ENCODE peak calls at places on chromosomes 4 and X, in five cellular contexts. One of them, this sample, is unnamed.

GRCh38 chr4:140049024-140049923 is 104.7 kb downstream of the MAML3 start:
- DNase-seq in NCI-H774: peak
- DNase-seq in neural crest cell: peak
- DNase-seq in stimulated activated CD4-positive, alpha-beta T cell treated with anti-CD3 and anti-CD28 coated beads, Interleukin-2, amount 100 ng/mL, for 48 hours: no peak
- DNase-seq in ELF-1: peak
- DNase-seq in this sample: peak

GRCh38 chr4:78720994-78721677 is 55.0 kb upstream of the BMP2K start:
- DNase-seq in ELF-1: peak
- DNase-seq in NCI-H774: no peak
- DNase-seq in neural crest cell: no peak
- DNase-seq in stimulated activated CD4-positive, alpha-beta T cell treated with anti-CD3 and anti-CD28 coated beads, Interleukin-2, amount 100 ng/mL, for 48 hours: peak
- DNase-seq in this sample: peak

GRCh38 chrX:132271330-132271729 is 52.1 kb upstream of the RAP2C start:
- DNase-seq in neural crest cell: no peak
- DNase-seq in NCI-H774: no peak
- DNase-seq in ELF-1: peak
- DNase-seq in stimulated activated CD4-positive, alpha-beta T cell treated with anti-CD3 and anti-CD28 coated beads, Interleukin-2, amount 100 ng/mL, for 48 hours: no peak
- DNase-seq in this sample: no peak

GRCh38 chr4:33959519-33959918 is 2284.8 kb downstream of the ARAP2 start:
- DNase-seq in neural crest cell: no peak
- DNase-seq in ELF-1: no peak
- DNase-seq in stimulated activated CD4-positive, alpha-beta T cell treated with anti-CD3 and anti-CD28 coated beads, Interleukin-2, amount 100 ng/mL, for 48 hours: no peak
- DNase-seq in NCI-H774: peak
- DNase-seq in this sample: no peak

GRCh38 chr4:150949943-150950342 is 65.1 kb downstream of the LRBA start:
- DNase-seq in ELF-1: no peak
- DNase-seq in NCI-H774: no peak
- DNase-seq in stimulated activated CD4-positive, alpha-beta T cell treated with anti-CD3 and anti-CD28 coated beads, Interleukin-2, amount 100 ng/mL, for 48 hours: no peak
- DNase-seq in neural crest cell: no peak
- DNase-seq in this sample: no peak

GRCh38 chrX:132071260-132071659 is 48.2 kb downstream of the STK26 start:
- DNase-seq in neural crest cell: no peak
- DNase-seq in stimulated activated CD4-positive, alpha-beta T cell treated with anti-CD3 and anti-CD28 coated beads, Interleukin-2, amount 100 ng/mL, for 48 hours: no peak
- DNase-seq in NCI-H774: no peak
- DNase-seq in ELF-1: no peak
- DNase-seq in this sample: peak

GRCh38 chr4:147491076-147491475 is 10.2 kb downstream of the EDNRA start:
- DNase-seq in ELF-1: no peak
- DNase-seq in stimulated activated CD4-positive, alpha-beta T cell treated with anti-CD3 and anti-CD28 coated beads, Interleukin-2, amount 100 ng/mL, for 48 hours: no peak
- DNase-seq in NCI-H774: no peak
- DNase-seq in neural crest cell: no peak
- DNase-seq in this sample: no peak

GRCh38 chr4:18579222-18579621 is 557.7 kb upstream of the LCORL start:
- DNase-seq in ELF-1: no peak
- DNase-seq in stimulated activated CD4-positive, alpha-beta T cell treated with anti-CD3 and anti-CD28 coated beads, Interleukin-2, amount 100 ng/mL, for 48 hours: no peak
- DNase-seq in neural crest cell: no peak
- DNase-seq in NCI-H774: no peak
- DNase-seq in this sample: no peak

GRCh38 chr4:183797041-183797444 is 108.1 kb upstream of the STOX2 start:
- DNase-seq in NCI-H774: no peak
- DNase-seq in ELF-1: no peak
- DNase-seq in neural crest cell: no peak
- DNase-seq in stimulated activated CD4-positive, alpha-beta T cell treated with anti-CD3 and anti-CD28 coated beads, Interleukin-2, amount 100 ng/mL, for 48 hours: no peak
- DNase-seq in this sample: no peak

GRCh38 chr4:170420255-170420693 is 330.5 kb upstream of the AADAT start:
- DNase-seq in stimulated activated CD4-positive, alpha-beta T cell treated with anti-CD3 and anti-CD28 coated beads, Interleukin-2, amount 100 ng/mL, for 48 hours: no peak
- DNase-seq in NCI-H774: no peak
- DNase-seq in neural crest cell: no peak
- DNase-seq in ELF-1: no peak
- DNase-seq in this sample: peak

GRCh38 chr4:105520819-105521790 is 31.3 kb upstream of the ARHGEF38 start:
- DNase-seq in ELF-1: peak
- DNase-seq in NCI-H774: no peak
- DNase-seq in neural crest cell: peak
- DNase-seq in stimulated activated CD4-positive, alpha-beta T cell treated with anti-CD3 and anti-CD28 coated beads, Interleukin-2, amount 100 ng/mL, for 48 hours: no peak
- DNase-seq in this sample: peak

GRCh38 chr4:20825493-20825892 is 125.2 kb downstream of the PACRGL start:
- DNase-seq in NCI-H774: no peak
- DNase-seq in neural crest cell: no peak
- DNase-seq in ELF-1: no peak
- DNase-seq in stimulated activated CD4-positive, alpha-beta T cell treated with anti-CD3 and anti-CD28 coated beads, Interleukin-2, amount 100 ng/mL, for 48 hours: no peak
- DNase-seq in this sample: no peak

GRCh38 chrX:46551494-46552128 is 6.4 kb upstream of the ZNF674 start:
- DNase-seq in ELF-1: peak
- DNase-seq in NCI-H774: no peak
- DNase-seq in neural crest cell: no peak
- DNase-seq in stimulated activated CD4-positive, alpha-beta T cell treated with anti-CD3 and anti-CD28 coated beads, Interleukin-2, amount 100 ng/mL, for 48 hours: no peak
- DNase-seq in this sample: no peak

GRCh38 chr4:143399113-143399949 is 62.7 kb downstream of the GAB1 start:
- DNase-seq in ELF-1: peak
- DNase-seq in neural crest cell: no peak
- DNase-seq in NCI-H774: no peak
- DNase-seq in stimulated activated CD4-positive, alpha-beta T cell treated with anti-CD3 and anti-CD28 coated beads, Interleukin-2, amount 100 ng/mL, for 48 hours: no peak
- DNase-seq in this sample: peak

GRCh38 chr4:147924604-147925412 is 192.9 kb downstream of the ARHGAP10 start:
- DNase-seq in ELF-1: peak
- DNase-seq in NCI-H774: peak
- DNase-seq in neural crest cell: peak
- DNase-seq in stimulated activated CD4-positive, alpha-beta T cell treated with anti-CD3 and anti-CD28 coated beads, Interleukin-2, amount 100 ng/mL, for 48 hours: no peak
- DNase-seq in this sample: peak

GRCh38 chr4:7738458-7739076 is 201.1 kb downstream of the AFAP1 start:
- DNase-seq in NCI-H774: no peak
- DNase-seq in neural crest cell: no peak
- DNase-seq in stimulated activated CD4-positive, alpha-beta T cell treated with anti-CD3 and anti-CD28 coated beads, Interleukin-2, amount 100 ng/mL, for 48 hours: no peak
- DNase-seq in ELF-1: no peak
- DNase-seq in this sample: peak

GRCh38 chrX:39196192-39197102 is 395.2 kb downstream of the MID1IP1 start:
- DNase-seq in stimulated activated CD4-positive, alpha-beta T cell treated with anti-CD3 and anti-CD28 coated beads, Interleukin-2, amount 100 ng/mL, for 48 hours: peak
- DNase-seq in NCI-H774: no peak
- DNase-seq in neural crest cell: no peak
- DNase-seq in ELF-1: peak
- DNase-seq in this sample: peak

GRCh38 chr4:139017861-139018260 is 2.3 kb downstream of the NOCT start:
- DNase-seq in NCI-H774: no peak
- DNase-seq in ELF-1: no peak
- DNase-seq in neural crest cell: no peak
- DNase-seq in stimulated activated CD4-positive, alpha-beta T cell treated with anti-CD3 and anti-CD28 coated beads, Interleukin-2, amount 100 ng/mL, for 48 hours: no peak
- DNase-seq in this sample: peak

GRCh38 chr4:105304085-105304484 is 157.4 kb downstream of the TET2 start:
- DNase-seq in NCI-H774: no peak
- DNase-seq in stimulated activated CD4-positive, alpha-beta T cell treated with anti-CD3 and anti-CD28 coated beads, Interleukin-2, amount 100 ng/mL, for 48 hours: no peak
- DNase-seq in neural crest cell: no peak
- DNase-seq in ELF-1: no peak
- DNase-seq in this sample: no peak

GRCh38 chr4:19678763-19679162 is 572.9 kb upstream of the SLIT2 start:
- DNase-seq in stimulated activated CD4-positive, alpha-beta T cell treated with anti-CD3 and anti-CD28 coated beads, Interleukin-2, amount 100 ng/mL, for 48 hours: no peak
- DNase-seq in neural crest cell: no peak
- DNase-seq in ELF-1: no peak
- DNase-seq in NCI-H774: no peak
- DNase-seq in this sample: no peak

GRCh38 chr4:20433101-20433705 is 181.5 kb downstream of the SLIT2 start:
- DNase-seq in NCI-H774: peak
- DNase-seq in neural crest cell: no peak
- DNase-seq in ELF-1: no peak
- DNase-seq in stimulated activated CD4-positive, alpha-beta T cell treated with anti-CD3 and anti-CD28 coated beads, Interleukin-2, amount 100 ng/mL, for 48 hours: no peak
- DNase-seq in this sample: no peak

GRCh38 chr4:82509029-82509428 is 52.8 kb downstream of the TMEM150C start:
- DNase-seq in ELF-1: peak
- DNase-seq in neural crest cell: no peak
- DNase-seq in NCI-H774: no peak
- DNase-seq in stimulated activated CD4-positive, alpha-beta T cell treated with anti-CD3 and anti-CD28 coated beads, Interleukin-2, amount 100 ng/mL, for 48 hours: no peak
- DNase-seq in this sample: no peak

This sample was measured in KBM-7.